ENCODE peak calls at places on chromosomes 11 and 22, in eight cellular contexts. D, U, J, Y, O, B, Q and X are unnamed samples.

GRCh38 chr11:34278708-34279297 is 79.0 kb downstream of the ABTB2 start:
- DNase-seq in D (no peak), U (no peak), J (no peak), Y (no peak), O (no peak), B (no peak), Q (no peak), X (no peak)

GRCh38 chr11:32705309-32706033 is 89.0 kb downstream of the CCDC73 start:
- DNase-seq in D (no peak), U (no peak), J (no peak), Y (no peak), O (no peak), B (no peak), Q (no peak), X (no peak)

GRCh38 chr22:44391481-44392445 is 79.0 kb upstream of the SHISAL1 start:
- DNase-seq in D (no peak), U (no peak), J (no peak), Y (no peak), O (no peak), B (no peak), Q (peak), X (no peak)

GRCh38 chr11:9974375-9974774 is 310.5 kb downstream of the SWAP70 start:
- DNase-seq in D (no peak), U (no peak), J (no peak), Y (peak), O (no peak), B (no peak), Q (no peak), X (no peak)

GRCh38 chr11:15775051-15775541 is 581.2 kb downstream of the SOX6 start:
- DNase-seq in D (no peak), U (no peak), J (no peak), Y (no peak), O (no peak), B (peak), Q (no peak), X (no peak)

GRCh38 chr11:86291466-86292262 is 10.4 kb upstream of the HIKESHI start:
- DNase-seq in D (peak), U (peak), J (peak), Y (peak), O (no peak), B (peak), Q (peak), X (no peak)

GRCh38 chr11:71447791-71448256 is 369 bp downstream of the DHCR7 start:
- DNase-seq in D (no peak), U (peak), J (no peak), Y (no peak), O (no peak), B (no peak), Q (peak), X (peak)

GRCh38 chr11:76493040-76493439 is 48.2 kb downstream of the EMSY start:
- DNase-seq in D (no peak), U (no peak), J (no peak), Y (no peak), O (no peak), B (no peak), Q (no peak), X (no peak)

GRCh38 chr11:57321996-57322880 is 2.5 kb downstream of the TNKS1BP1 start:
- DNase-seq in D (peak), U (peak), J (peak), Y (peak), O (peak), B (peak), Q (peak), X (peak)

GRCh38 chr11:128802358-128802981 is 64.6 kb downstream of the KCNJ1 start:
- DNase-seq in D (peak), U (peak), J (peak), Y (peak), O (no peak), B (no peak), Q (peak), X (no peak)

GRCh38 chr22:29195964-29196666 is 9.6 kb upstream of the EMID1 start:
- DNase-seq in D (no peak), U (no peak), J (no peak), Y (no peak), O (no peak), B (no peak), Q (no peak), X (no peak)

GRCh38 chr22:29195118-29195963 is 10.4 kb upstream of the EMID1 start:
- DNase-seq in D (no peak), U (no peak), J (no peak), Y (no peak), O (no peak), B (no peak), Q (no peak), X (no peak)

GRCh38 chr22:29197096-29197495 is 8.6 kb upstream of the EMID1 start:
- DNase-seq in D (no peak), U (no peak), J (no peak), Y (no peak), O (no peak), B (no peak), Q (no peak), X (no peak)

GRCh38 chr22:29190915-29191314 is 14.8 kb upstream of the EMID1 start:
- DNase-seq in D (no peak), U (no peak), J (no peak), Y (no peak), O (no peak), B (no peak), Q (no peak), X (no peak)

DNA sequence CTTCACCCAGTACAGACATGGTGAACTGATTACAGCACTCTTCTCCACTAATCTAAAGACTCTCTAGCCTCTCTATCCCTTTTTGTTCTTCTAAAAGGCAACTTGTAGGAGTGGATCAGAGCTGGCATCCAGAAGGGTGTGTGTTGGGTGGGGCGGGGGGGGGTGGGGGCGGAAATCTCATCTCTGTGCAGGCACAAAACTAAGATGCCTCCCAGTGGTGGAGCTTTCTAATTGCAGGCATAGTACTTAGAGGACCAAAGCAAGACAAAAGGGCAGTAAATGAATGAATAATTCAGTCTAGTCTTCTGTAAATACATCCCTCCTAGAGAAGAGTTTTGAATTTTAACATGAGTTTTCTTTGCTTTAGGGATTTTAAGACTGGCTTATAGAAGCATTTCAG is 11.4 kb upstream of the EMID1 start:
- DNase-seq in D (no peak), U (no peak), J (no peak), Y (no peak), O (no peak), B (no peak), Q (no peak), X (no peak)
- TF ChIP-seq CTCF in D (no peak), U (peak), J (no peak), Y (no peak), O (no peak), B (no peak), Q (no peak), X (no peak)

GRCh38 chr11:98587884-98588283 is 432.9 kb upstream of the CNTN5 start:
- DNase-seq in D (no peak), U (no peak), J (no peak), Y (no peak), O (no peak), B (no peak), Q (no peak), X (no peak)

DNA sequence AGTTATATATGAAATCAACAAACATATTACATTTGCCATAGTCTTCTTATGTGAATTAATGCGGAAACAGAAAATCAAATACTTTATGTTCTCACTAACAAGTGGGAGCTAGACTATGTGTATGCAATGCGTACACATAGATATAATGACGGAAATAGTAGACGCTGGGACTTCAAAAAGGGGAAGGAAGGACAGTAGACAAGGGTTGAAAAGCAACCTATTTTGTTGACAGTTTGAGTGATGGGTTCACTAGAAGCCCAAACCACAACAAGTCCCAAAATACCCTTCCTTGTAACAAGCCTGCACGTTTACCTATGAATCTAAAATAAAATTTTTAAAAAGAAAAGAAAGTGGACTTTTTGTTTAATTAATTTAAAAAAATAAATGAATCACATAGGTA is 430.8 kb upstream of the CNTN5 start:
- DNase-seq in D (no peak), U (no peak), J (no peak), Y (no peak), O (no peak), B (no peak), Q (no peak), X (no peak)
- TF ChIP-seq CTCF in D (no peak), U (no peak), J (no peak), Y (no peak), O (no peak), B (no peak), Q (no peak), X (no peak)

DNA sequence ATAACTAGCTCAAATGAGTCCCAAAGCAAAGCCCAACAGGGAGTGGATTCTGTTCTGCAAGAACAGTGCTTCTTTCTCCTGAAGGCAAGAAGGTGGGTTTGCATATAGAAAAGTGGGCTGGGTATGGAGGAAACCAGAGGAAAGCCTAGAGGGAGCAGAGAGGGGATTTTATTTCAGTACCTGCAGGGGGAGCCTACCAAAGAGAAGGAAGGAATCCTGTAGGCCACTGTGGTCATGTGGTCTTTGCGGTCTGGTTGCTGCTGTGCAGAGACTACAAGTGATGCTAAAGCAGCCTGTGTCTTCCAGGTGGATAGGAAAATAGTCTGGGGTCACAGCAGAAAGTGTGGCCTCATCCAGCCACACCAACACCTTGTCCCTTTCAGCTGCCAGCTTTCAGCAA is 33.2 kb upstream of the ZBTB16 start:
- DNase-seq in D (no peak), U (no peak), J (peak), Y (peak), O (no peak), B (no peak), Q (no peak), X (no peak)
- TF ChIP-seq CTCF in D (peak), U (peak), J (no peak), Y (no peak), O (no peak), B (no peak), Q (no peak), X (no peak)

DNA sequence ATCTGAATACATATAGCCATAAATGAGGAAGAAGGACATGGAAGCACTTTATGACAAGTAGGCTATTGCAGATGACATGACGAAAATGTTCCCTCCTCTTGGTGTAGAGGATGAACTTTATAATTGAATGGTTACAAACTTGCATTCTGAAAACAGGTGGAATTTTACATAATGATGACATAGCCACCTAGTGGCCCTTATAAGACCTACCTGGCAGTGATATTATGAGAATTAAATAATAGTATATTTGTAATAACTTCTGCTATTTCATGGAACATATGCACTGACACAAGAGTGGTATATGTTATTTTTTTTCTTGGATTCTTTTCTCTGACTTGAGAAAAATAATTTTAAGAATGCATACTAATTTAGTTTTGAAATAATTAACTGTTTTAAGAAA is 22.9 kb downstream of the TRIM22 start:
- DNase-seq in D (no peak), U (no peak), J (peak), Y (peak), O (no peak), B (no peak), Q (no peak), X (no peak)
- TF ChIP-seq CTCF in D (peak), U (peak), J (peak), Y (peak), O (no peak), B (peak), Q (peak), X (no peak)

DNA sequence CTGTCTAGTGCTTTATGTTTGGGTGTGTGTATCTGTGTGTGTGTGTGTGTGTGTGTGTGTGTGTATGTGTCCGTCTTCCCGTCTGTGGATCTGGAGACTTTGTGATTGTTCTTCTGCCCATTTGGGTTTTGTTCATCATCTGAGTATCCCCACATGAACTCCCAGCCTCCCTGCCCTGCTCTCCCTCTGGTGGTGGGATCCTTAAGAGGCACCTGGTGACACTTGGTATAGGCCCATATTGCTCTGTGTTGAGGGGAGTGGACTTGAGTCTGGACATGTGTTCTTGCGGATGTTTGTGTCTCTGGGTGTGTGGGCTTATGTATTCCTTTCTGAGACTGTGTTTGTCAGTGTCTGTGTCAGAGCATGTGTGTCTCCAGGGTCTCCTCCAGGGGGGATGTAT is 15.3 kb downstream of the RCOR2 start:
- DNase-seq in D (no peak), U (no peak), J (peak), Y (peak), O (no peak), B (no peak), Q (no peak), X (no peak)
- TF ChIP-seq CTCF in D (peak), U (peak), J (peak), Y (peak), O (no peak), B (peak), Q (peak), X (no peak)

GRCh38 chr11:762421-763072 is 14.7 kb downstream of the GATD1 start:
- DNase-seq in D (peak), U (no peak), J (peak), Y (peak), O (no peak), B (no peak), Q (peak), X (no peak)
- TF ChIP-seq CTCF in D (peak), U (peak), J (peak), Y (peak), O (no peak), B (no peak), Q (peak), X (no peak)

GRCh38 chr11:47955356-47955755 is 25.0 kb upstream of the PTPRJ start:
- DNase-seq in D (no peak), U (no peak), J (no peak), Y (no peak), O (no peak), B (no peak), Q (no peak), X (no peak)
- TF ChIP-seq CTCF in D (no peak), U (no peak), J (no peak), Y (no peak), O (no peak), B (no peak), Q (no peak), X (no peak)